ENCODE peak calls at places on chromosomes 11 and 22, in nine cellular contexts. C is adrenal gland; N is neural crest cell; W is ELR; H is CD4-positive, alpha-beta memory T cell; K is activated CD4-positive, alpha-beta T cell treated with anti-CD3 and anti-CD28 coated beads, Interleukin-2, amount 50 U/mL, for 48 hours; X is WTC11; T is transverse colon; M is naive thymus-derived CD8-positive, alpha-beta T cell. U is an unnamed sample.

GRCh38 chr22:31044262-31044861 is 36.8 kb upstream of the SMTN start:
- DNase-seq in C (peak), N (no peak), W (no peak), H (no peak), K (no peak), X (no peak), T (peak), M (no peak), U (peak)

GRCh38 chr11:69357458-69358397 is 63.8 kb downstream of the MYEOV start:
- DNase-seq in C (no peak), N (no peak), W (no peak), H (no peak), K (no peak), X (no peak), T (peak), M (no peak), U (peak)

GRCh38 chr11:103215812-103216211 is 106.6 kb downstream of the DYNC2H1 start:
- DNase-seq in C (no peak), N (no peak), W (peak), H (no peak), K (no peak), X (no peak), T (no peak), M (no peak), U (no peak)

GRCh38 chr11:77558380-77558779 is 31.4 kb upstream of the AQP11 start:
- DNase-seq in C (peak), N (no peak), W (no peak), H (no peak), K (no peak), X (no peak), T (no peak), M (no peak), U (no peak)

GRCh38 chr11:62061356-62062222 is 62.2 kb upstream of the INCENP start:
- DNase-seq in C (no peak), N (no peak), W (no peak), H (no peak), K (no peak), X (no peak), T (no peak), M (no peak), U (no peak)

GRCh38 chr11:5891216-5891800 is 1.7 kb upstream of the OR52E5 start:
- DNase-seq in C (no peak), N (no peak), W (peak), H (no peak), K (no peak), X (no peak), T (no peak), M (peak), U (no peak)

GRCh38 chr11:19474954-19475811 is 234.4 kb upstream of the E2F8 start:
- DNase-seq in C (no peak), N (no peak), W (no peak), H (no peak), K (no peak), X (no peak), T (no peak), M (no peak), U (no peak)

GRCh38 chr11:122803306-122803705 is 35.0 kb upstream of the CRTAM start:
- DNase-seq in C (no peak), N (no peak), W (peak), H (no peak), K (no peak), X (no peak), T (no peak), M (no peak), U (no peak)

GRCh38 chr22:47113880-47114415 is 351.5 kb downstream of the TBC1D22A start:
- DNase-seq in C (no peak), N (no peak), W (no peak), H (no peak), K (no peak), X (no peak), T (no peak), M (no peak), U (no peak)

GRCh38 chr22:22896601-22897000 is 9.0 kb downstream of the IGLL5 start:
- DNase-seq in C (no peak), N (no peak), W (no peak), H (no peak), K (no peak), X (no peak), T (no peak), M (no peak), U (no peak)

GRCh38 chr11:65423516-65424199 is 1.1 kb downstream of the NEAT1 start:
- DNase-seq in C (no peak), N (no peak), W (no peak), H (peak), K (no peak), X (no peak), T (peak), M (peak), U (peak)

GRCh38 chr11:69344570-69345145 is 50.7 kb downstream of the MYEOV start:
- DNase-seq in C (no peak), N (no peak), W (no peak), H (no peak), K (no peak), X (no peak), T (no peak), M (no peak), U (no peak)

GRCh38 chr22:20172038-20172613 is 21.3 kb upstream of the CCDC188 start:
- DNase-seq in C (no peak), N (no peak), W (no peak), H (no peak), K (no peak), X (no peak), T (no peak), M (no peak), U (no peak)

GRCh38 chr11:45394294-45395085 is 108.3 kb upstream of the SYT13 start:
- DNase-seq in C (no peak), N (no peak), W (no peak), H (no peak), K (no peak), X (no peak), T (no peak), M (no peak), U (no peak)

GRCh38 chr11:119626910-119627305 is 102.1 kb downstream of the NECTIN1 start:
- DNase-seq in C (no peak), N (no peak), W (no peak), H (no peak), K (no peak), X (no peak), T (no peak), M (no peak), U (no peak)

GRCh38 chr11:70506986-70507385 is 108.7 kb downstream of the CTTN start:
- DNase-seq in C (no peak), N (no peak), W (no peak), H (no peak), K (no peak), X (no peak), T (no peak), M (no peak), U (no peak)

GRCh38 chr22:32775957-32776356 is 25.5 kb upstream of the TIMP3 start:
- DNase-seq in C (no peak), N (no peak), W (peak), H (no peak), K (no peak), X (no peak), T (no peak), M (no peak), U (no peak)

GRCh38 chr22:19717691-19718254 is 3.5 kb downstream of the SEPTIN5 start:
- DNase-seq in C (peak), N (peak), W (peak), H (peak), K (peak), X (peak), T (peak), M (peak), U (peak)

GRCh38 chr22:28329582-28330073 is 350.0 kb downstream of the TTC28 start:
- DNase-seq in C (no peak), N (no peak), W (peak), H (no peak), K (no peak), X (no peak), T (no peak), M (no peak), U (no peak)

GRCh38 chr11:81874627-81875026 is 859.0 kb downstream of the FAM181B start:
- DNase-seq in C (no peak), N (no peak), W (no peak), H (no peak), K (no peak), X (no peak), T (no peak), M (peak), U (no peak)

GRCh38 chr11:31779268-31779879 is 31.7 kb downstream of the PAX6 start:
- DNase-seq in C (no peak), N (no peak), W (peak), H (no peak), K (no peak), X (no peak), T (no peak), M (no peak), U (no peak)

GRCh38 chr11:103494491-103494890 is 385.3 kb downstream of the DYNC2H1 start:
- DNase-seq in C (peak), N (no peak), W (no peak), H (no peak), K (no peak), X (no peak), T (no peak), M (no peak), U (no peak)

GRCh38 chr11:86931965-86932332 is 23.2 kb downstream of the FZD4 start:
- DNase-seq in C (peak), N (no peak), W (peak), H (no peak), K (peak), X (no peak), T (no peak), M (no peak), U (peak)

GRCh38 chr22:28978158-28978557 is 83.5 kb downstream of the C22orf31 start:
- DNase-seq in C (peak), N (no peak), W (peak), H (no peak), K (no peak), X (no peak), T (no peak), M (no peak), U (peak)

U was measured in testis.